ENCODE peak calls at places on chromosome 9, in seven cellular contexts. One of them, this sample, is unnamed.

GRCh38 chr9:100049551-100049950 is 49.2 kb downstream of the ERP44 start:
- DNase-seq in endothelial cell of umbilical vein: no peak
- DNase-seq in heart right ventricle: no peak
- DNase-seq in dorsolateral prefrontal cortex: no peak
- DNase-seq in osteoblast: no peak
- DNase-seq in uterus: no peak
- DNase-seq in spleen: no peak
- DNase-seq in this sample: no peak

GRCh38 chr9:120845255-120845654 is 2.5 kb upstream of the PSMD5 start:
- DNase-seq in endothelial cell of umbilical vein: no peak
- DNase-seq in heart right ventricle: no peak
- DNase-seq in dorsolateral prefrontal cortex: no peak
- DNase-seq in osteoblast: no peak
- DNase-seq in uterus: no peak
- DNase-seq in spleen: no peak
- DNase-seq in this sample: no peak

GRCh38 chr9:70829591-70830265 is 291.7 kb downstream of the TRPM3 start:
- DNase-seq in endothelial cell of umbilical vein: no peak
- DNase-seq in heart right ventricle: no peak
- DNase-seq in dorsolateral prefrontal cortex: no peak
- DNase-seq in osteoblast: no peak
- DNase-seq in uterus: no peak
- DNase-seq in spleen: no peak
- DNase-seq in this sample: no peak

GRCh38 chr9:8553444-8553843 is 753.9 kb upstream of the DMAC1 start:
- DNase-seq in endothelial cell of umbilical vein: no peak
- DNase-seq in heart right ventricle: no peak
- DNase-seq in dorsolateral prefrontal cortex: no peak
- DNase-seq in osteoblast: no peak
- DNase-seq in uterus: no peak
- DNase-seq in spleen: no peak
- DNase-seq in this sample: no peak

GRCh38 chr9:98521141-98521540 is 187.6 kb downstream of the GABBR2 start:
- DNase-seq in endothelial cell of umbilical vein: peak
- DNase-seq in heart right ventricle: no peak
- DNase-seq in dorsolateral prefrontal cortex: no peak
- DNase-seq in osteoblast: peak
- DNase-seq in uterus: no peak
- DNase-seq in spleen: no peak
- DNase-seq in this sample: peak

GRCh38 chr9:128118971-128119665 is 8.4 kb downstream of the PTGES2 start:
- DNase-seq in endothelial cell of umbilical vein: no peak
- DNase-seq in heart right ventricle: no peak
- DNase-seq in dorsolateral prefrontal cortex: no peak
- DNase-seq in osteoblast: peak
- DNase-seq in uterus: peak
- DNase-seq in spleen: peak
- DNase-seq in this sample: no peak

GRCh38 chr9:88387733-88388202 is 476 bp upstream of the SPIN1 start:
- DNase-seq in endothelial cell of umbilical vein: peak
- DNase-seq in heart right ventricle: peak
- DNase-seq in dorsolateral prefrontal cortex: peak
- DNase-seq in osteoblast: peak
- DNase-seq in uterus: peak
- DNase-seq in spleen: peak
- DNase-seq in this sample: peak

GRCh38 chr9:125438506-125439433 is 177.1 kb downstream of the GAPVD1 start:
- DNase-seq in endothelial cell of umbilical vein: no peak
- DNase-seq in heart right ventricle: no peak
- DNase-seq in dorsolateral prefrontal cortex: no peak
- DNase-seq in osteoblast: peak
- DNase-seq in uterus: no peak
- DNase-seq in spleen: no peak
- DNase-seq in this sample: no peak

GRCh38 chr9:128838338-128838737 is 8.7 kb upstream of the SPOUT1 start:
- DNase-seq in endothelial cell of umbilical vein: no peak
- DNase-seq in heart right ventricle: no peak
- DNase-seq in dorsolateral prefrontal cortex: no peak
- DNase-seq in osteoblast: no peak
- DNase-seq in uterus: no peak
- DNase-seq in spleen: no peak
- DNase-seq in this sample: no peak

GRCh38 chr9:100352201-100352726 is 478 bp downstream of the TEX10 start:
- DNase-seq in endothelial cell of umbilical vein: peak
- DNase-seq in heart right ventricle: peak
- DNase-seq in dorsolateral prefrontal cortex: peak
- DNase-seq in osteoblast: peak
- DNase-seq in uterus: peak
- DNase-seq in spleen: no peak
- DNase-seq in this sample: peak

GRCh38 chr9:84152204-84152603 is 171.6 kb downstream of the RMI1 start:
- DNase-seq in endothelial cell of umbilical vein: peak
- DNase-seq in heart right ventricle: no peak
- DNase-seq in dorsolateral prefrontal cortex: no peak
- DNase-seq in osteoblast: no peak
- DNase-seq in uterus: no peak
- DNase-seq in spleen: no peak
- DNase-seq in this sample: no peak

GRCh38 chr9:4077499-4078102 is 222.3 kb downstream of the GLIS3 start:
- DNase-seq in endothelial cell of umbilical vein: peak
- DNase-seq in heart right ventricle: peak
- DNase-seq in dorsolateral prefrontal cortex: peak
- DNase-seq in osteoblast: peak
- DNase-seq in uterus: peak
- DNase-seq in spleen: no peak
- DNase-seq in this sample: peak

DNA sequence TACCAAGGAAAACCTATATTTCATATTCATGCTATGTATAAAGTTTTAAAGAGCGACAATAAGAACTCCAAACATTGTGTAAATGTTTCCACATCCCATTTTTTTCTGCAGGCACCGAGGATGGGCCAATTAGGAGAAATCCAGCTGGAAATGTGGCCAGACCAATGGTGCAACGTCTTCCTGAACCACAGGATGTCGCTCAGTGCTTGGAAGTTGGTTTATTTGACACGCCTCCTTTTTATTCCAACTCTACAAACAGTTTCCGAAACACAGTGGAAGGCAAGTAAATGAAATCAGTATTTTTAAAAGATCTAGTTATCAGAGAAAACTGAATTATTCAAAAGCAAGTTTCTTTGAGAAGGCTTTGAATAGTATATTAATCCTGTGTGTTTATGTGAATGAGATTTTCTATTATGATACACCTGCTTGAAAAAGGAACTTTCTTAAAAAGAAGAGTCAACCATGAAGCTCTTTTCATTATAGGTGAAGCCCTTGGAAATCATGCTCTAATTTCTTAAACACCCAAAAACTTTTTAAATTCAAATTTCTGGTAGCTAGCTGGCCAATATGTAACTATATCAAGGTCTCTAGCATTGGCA is 9.1 kb downstream of the TYRP1 start:
- DNase-seq in endothelial cell of umbilical vein: peak
- DNase-seq in heart right ventricle: peak
- DNase-seq in dorsolateral prefrontal cortex: peak
- DNase-seq in osteoblast: no peak
- DNase-seq in uterus: peak
- DNase-seq in spleen: no peak
- DNase-seq in this sample: peak
- TF ChIP-seq CTCF in endothelial cell of umbilical vein: peak
- TF ChIP-seq CTCF in heart right ventricle: peak
- TF ChIP-seq CTCF in dorsolateral prefrontal cortex: peak
- TF ChIP-seq CTCF in osteoblast: peak
- TF ChIP-seq CTCF in uterus: peak
- TF ChIP-seq CTCF in spleen: peak
- TF ChIP-seq CTCF in this sample: peak

GRCh38 chr9:112487799-112488345 is 1.2 kb downstream of the KIAA1958 start:
- DNase-seq in endothelial cell of umbilical vein: no peak
- DNase-seq in heart right ventricle: no peak
- DNase-seq in dorsolateral prefrontal cortex: no peak
- DNase-seq in osteoblast: peak
- DNase-seq in uterus: no peak
- DNase-seq in spleen: no peak
- DNase-seq in this sample: peak
- H3K27ac ChIP-seq in endothelial cell of umbilical vein: no peak
- H3K27ac ChIP-seq in heart right ventricle: no peak
- H3K27ac ChIP-seq in dorsolateral prefrontal cortex: peak
- H3K27ac ChIP-seq in osteoblast: no peak
- H3K27ac ChIP-seq in uterus: peak
- H3K27ac ChIP-seq in spleen: no peak
- H3K27ac ChIP-seq in this sample: no peak

DNA sequence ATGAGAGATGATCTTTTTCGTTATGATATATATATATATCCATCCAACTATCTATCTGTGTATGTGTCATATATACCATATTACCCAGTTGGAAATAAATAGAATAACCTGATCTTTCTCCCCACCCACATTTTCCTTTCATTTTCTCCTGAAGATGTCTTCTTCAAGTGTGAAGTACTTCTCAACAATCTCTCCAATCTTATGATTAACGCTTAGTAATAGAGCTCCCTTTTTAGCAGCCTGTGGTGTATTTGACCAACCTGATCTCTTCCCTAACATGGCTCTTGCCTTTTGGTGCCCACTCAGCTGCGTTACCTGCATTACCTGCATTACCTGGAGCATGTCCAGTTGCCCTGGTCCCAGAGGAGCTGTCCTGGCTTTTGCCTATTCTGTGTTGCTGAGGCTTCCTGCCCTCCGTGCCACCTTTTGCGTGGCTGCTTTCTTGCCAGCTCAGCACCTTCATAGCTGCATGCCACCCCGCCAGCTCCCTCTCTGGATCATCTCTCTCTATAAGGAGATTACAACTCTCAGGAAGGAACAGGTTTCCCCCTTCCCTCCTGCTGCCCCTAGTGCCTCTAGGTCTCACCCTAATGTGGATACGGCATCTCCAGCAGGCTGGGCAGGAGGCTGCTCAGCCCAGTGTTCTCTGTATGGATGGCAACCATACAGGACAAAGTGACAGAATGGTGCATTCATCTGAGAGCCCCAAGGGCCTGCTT is 126.6 kb downstream of the GADD45G start:
- DNase-seq in endothelial cell of umbilical vein: no peak
- DNase-seq in heart right ventricle: no peak
- DNase-seq in dorsolateral prefrontal cortex: no peak
- DNase-seq in osteoblast: no peak
- DNase-seq in uterus: no peak
- DNase-seq in spleen: no peak
- DNase-seq in this sample: no peak
- TF ChIP-seq CTCF in endothelial cell of umbilical vein: no peak
- TF ChIP-seq CTCF in heart right ventricle: no peak
- TF ChIP-seq CTCF in dorsolateral prefrontal cortex: no peak
- TF ChIP-seq CTCF in osteoblast: no peak
- TF ChIP-seq CTCF in uterus: no peak
- TF ChIP-seq CTCF in spleen: no peak
- TF ChIP-seq CTCF in this sample: no peak

DNA sequence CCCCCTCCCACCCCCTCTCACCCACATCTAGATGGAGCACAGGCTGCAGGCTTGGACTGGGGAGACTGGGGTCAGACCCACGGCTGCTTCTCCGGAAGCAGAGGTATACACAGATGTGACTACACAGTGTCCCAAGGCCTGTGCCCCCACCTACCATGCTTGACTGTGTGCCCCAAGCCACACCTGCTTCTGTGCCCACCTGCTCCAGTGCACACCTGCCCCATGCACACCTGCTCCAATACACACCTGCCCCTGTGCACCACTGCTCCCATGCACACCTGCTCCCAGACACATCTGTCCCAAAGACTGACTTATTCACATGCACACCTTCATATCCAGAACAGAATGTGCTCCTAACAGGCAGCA is 5.5 kb upstream of the COL5A1 start:
- DNase-seq in endothelial cell of umbilical vein: no peak
- DNase-seq in heart right ventricle: no peak
- DNase-seq in dorsolateral prefrontal cortex: no peak
- DNase-seq in osteoblast: peak
- DNase-seq in uterus: no peak
- DNase-seq in spleen: peak
- DNase-seq in this sample: no peak
- H3K27ac ChIP-seq in endothelial cell of umbilical vein: no peak
- H3K27ac ChIP-seq in heart right ventricle: no peak
- H3K27ac ChIP-seq in dorsolateral prefrontal cortex: no peak
- H3K27ac ChIP-seq in osteoblast: no peak
- H3K27ac ChIP-seq in uterus: no peak
- H3K27ac ChIP-seq in spleen: no peak
- H3K27ac ChIP-seq in this sample: no peak

DNA sequence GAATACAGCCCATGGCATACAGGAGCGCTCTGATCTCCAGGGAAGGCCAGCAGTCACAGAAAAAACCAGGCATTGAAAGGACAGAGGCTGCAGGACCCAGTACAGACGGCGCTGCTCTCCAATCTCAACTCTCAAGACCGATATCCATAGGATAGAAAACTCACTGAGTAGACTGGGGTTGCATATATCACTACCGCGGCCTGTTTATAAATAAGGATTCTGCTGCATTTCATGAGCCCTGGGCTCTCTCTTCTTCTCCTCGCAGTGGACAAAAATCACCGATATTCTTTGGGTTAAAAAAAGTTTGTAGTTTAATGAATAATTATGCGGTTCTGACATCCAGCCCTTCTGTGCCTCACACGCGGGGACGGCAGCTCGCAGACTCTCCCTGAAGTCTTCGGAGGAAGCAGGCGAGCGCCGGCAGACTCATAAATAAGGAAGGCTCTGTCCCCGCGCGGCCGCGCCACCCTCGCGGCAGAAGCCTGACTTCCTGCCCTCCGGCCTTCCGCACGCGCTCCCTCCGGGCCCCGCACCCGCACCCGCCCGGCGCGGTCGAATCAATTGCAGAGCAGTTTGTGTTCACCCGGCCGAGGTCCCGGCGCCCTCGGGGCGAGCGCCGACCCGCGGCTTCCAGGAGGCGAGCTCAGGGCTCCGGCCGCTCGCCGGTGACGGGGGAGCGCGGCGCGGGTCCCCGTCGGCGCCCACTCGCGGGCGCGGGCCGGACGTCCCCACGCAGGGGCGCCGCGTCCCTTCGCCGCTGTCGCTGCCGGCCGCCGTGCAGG is at the start of gene FAM78A:
- DNase-seq in endothelial cell of umbilical vein: peak
- DNase-seq in heart right ventricle: peak
- DNase-seq in dorsolateral prefrontal cortex: no peak
- DNase-seq in osteoblast: peak
- DNase-seq in uterus: no peak
- DNase-seq in spleen: peak
- DNase-seq in this sample: no peak
- TF ChIP-seq CTCF in endothelial cell of umbilical vein: no peak
- TF ChIP-seq CTCF in heart right ventricle: no peak
- TF ChIP-seq CTCF in dorsolateral prefrontal cortex: no peak
- TF ChIP-seq CTCF in osteoblast: no peak
- TF ChIP-seq CTCF in uterus: no peak
- TF ChIP-seq CTCF in spleen: no peak
- TF ChIP-seq CTCF in this sample: no peak

GRCh38 chr9:132406554-132407122 is at the start of gene TTF1:
- DNase-seq in endothelial cell of umbilical vein: peak
- DNase-seq in heart right ventricle: peak
- DNase-seq in dorsolateral prefrontal cortex: peak
- DNase-seq in osteoblast: peak
- DNase-seq in uterus: peak
- DNase-seq in spleen: peak
- DNase-seq in this sample: peak
- H3K27ac ChIP-seq in endothelial cell of umbilical vein: peak
- H3K27ac ChIP-seq in heart right ventricle: peak
- H3K27ac ChIP-seq in dorsolateral prefrontal cortex: no peak
- H3K27ac ChIP-seq in osteoblast: peak
- H3K27ac ChIP-seq in uterus: no peak
- H3K27ac ChIP-seq in spleen: peak
- H3K27ac ChIP-seq in this sample: peak

GRCh38 chr9:75636427-75637045 is 253.9 kb upstream of the PCSK5 start:
- DNase-seq in endothelial cell of umbilical vein: no peak
- DNase-seq in heart right ventricle: no peak
- DNase-seq in dorsolateral prefrontal cortex: no peak
- DNase-seq in osteoblast: no peak
- DNase-seq in uterus: no peak
- DNase-seq in spleen: no peak
- DNase-seq in this sample: no peak
- TF ChIP-seq CTCF in endothelial cell of umbilical vein: no peak
- TF ChIP-seq CTCF in heart right ventricle: no peak
- TF ChIP-seq CTCF in dorsolateral prefrontal cortex: no peak
- TF ChIP-seq CTCF in osteoblast: no peak
- TF ChIP-seq CTCF in uterus: no peak
- TF ChIP-seq CTCF in spleen: no peak
- TF ChIP-seq CTCF in this sample: no peak